ENCODE peak calls at places on chromosomes 11 and 22, in six cellular contexts. H is GM10248, O is gastrocnemius medialis, P is sigmoid colon, E is A172, Z is NCI-H1694 treated with DMSO at 0.1 percent for 48 hours. G is an unnamed sample.

GRCh38 chr11:124041254-124041653 is at the start of gene OR10G7:
- DNase-seq in H (no peak), Z (no peak), P (no peak), E (no peak), O (no peak), G (no peak)

GRCh38 chr11:68099474-68100405 is 21.4 kb downstream of the CHKA start:
- DNase-seq in P (no peak), O (no peak), Z (no peak), E (no peak), H (peak), G (no peak)

GRCh38 chr11:124938970-124939369 is 3.1 kb upstream of the HEPACAM start:
- DNase-seq in O (no peak), Z (no peak), E (no peak), P (no peak), H (no peak), G (no peak)

GRCh38 chr11:26753738-26754504 is 32.1 kb upstream of the SLC5A12 start:
- DNase-seq in E (peak), H (no peak), Z (peak), O (peak), P (peak), G (no peak)

GRCh38 chr11:64643927-64644326 is 52.9 kb downstream of the SLC22A12 start:
- DNase-seq in H (no peak), O (no peak), E (no peak), P (no peak), Z (peak), G (no peak)

GRCh38 chr11:20488352-20488751 is 100.8 kb downstream of the PRMT3 start:
- DNase-seq in E (no peak), Z (peak), H (no peak), P (no peak), O (no peak), G (no peak)

GRCh38 chr11:47569646-47570045 is 4.2 kb downstream of the PTPMT1 start:
- DNase-seq in E (no peak), O (no peak), Z (no peak), H (no peak), P (no peak), G (peak)

GRCh38 chr11:46290598-46291309 is 13.3 kb downstream of the CREB3L1 start:
- DNase-seq in P (peak), H (no peak), O (peak), Z (no peak), E (peak), G (peak)

GRCh38 chr11:11992257-11992690 is 16.2 kb downstream of the DKK3 start:
- DNase-seq in Z (no peak), O (no peak), H (no peak), P (no peak), E (peak), G (no peak)

GRCh38 chr11:119054418-119054817 is 2.6 kb downstream of the HYOU1 start:
- DNase-seq in Z (no peak), O (no peak), H (no peak), P (no peak), E (no peak), G (no peak)

GRCh38 chr22:49019737-49020136 is 807.9 kb downstream of the BRD1 start:
- DNase-seq in H (no peak), Z (no peak), P (peak), O (no peak), E (no peak), G (peak)